ENCODE peak calls at places on chromosomes 11 and 22, in four cellular contexts. U is endothelial cell, E is astrocyte, S is heart left ventricle. G is an unnamed sample.

GRCh38 chr11:27926469-27926868 is 181.5 kb downstream of the KIF18A start:
- DNase-seq in U (no peak), E (no peak), S (no peak), G (no peak)

GRCh38 chr22:49540571-49541450 is 286.9 kb downstream of the BRD1 start:
- DNase-seq in U (no peak), E (no peak), S (no peak), G (no peak)

GRCh38 chr11:48193876-48194275 is 22.7 kb upstream of the OR4B1 start:
- DNase-seq in U (no peak), E (peak; percentile 74), S (no peak), G (no peak)

GRCh38 chr11:68506908-68507307 is 46.4 kb downstream of the PPP6R3 start:
- DNase-seq in U (no peak), E (no peak), S (no peak), G (no peak)

GRCh38 chr11:60634151-60634550 is 65.3 kb upstream of the MS4A8 start:
- DNase-seq in U (peak; percentile 27), E (no peak), S (no peak), G (no peak)

GRCh38 chr11:44946268-44946667 is 4.4 kb downstream of the TP53I11 start:
- DNase-seq in U (no peak), E (no peak), S (peak; percentile 87), G (no peak)

GRCh38 chr11:68659158-68659921 is 25.0 kb upstream of the GAL start:
- DNase-seq in U (no peak), E (peak; percentile 94), S (peak; percentile 88), G (no peak)

GRCh38 chr11:85182437-85183109 is 444.6 kb downstream of the DLG2 start:
- DNase-seq in U (peak; percentile 27), E (peak; percentile 68), S (no peak), G (no peak)

GRCh38 chr11:120142072-120142423 is 4.1 kb upstream of the TRIM29 start:
- DNase-seq in U (no peak), E (no peak), S (no peak), G (no peak)

GRCh38 chr11:114172871-114173444 is 113.4 kb downstream of the ZBTB16 start:
- DNase-seq in U (no peak), E (no peak), S (peak; percentile 83), G (no peak)

GRCh38 chr11:81497202-81497804 is 1236.4 kb downstream of the FAM181B start:
- DNase-seq in U (peak; percentile 22), E (no peak), S (no peak), G (no peak)

GRCh38 chr11:13495929-13496328 is at the start of gene PTH:
- DNase-seq in U (no peak), E (no peak), S (no peak), G (no peak)

GRCh38 chr11:11220786-11221185 is 132.3 kb downstream of the CSNK2A3 start:
- DNase-seq in U (no peak), E (no peak), S (no peak), G (no peak)

GRCh38 chr22:48710410-48710809 is 1117.3 kb downstream of the BRD1 start:
- DNase-seq in U (no peak), E (no peak), S (no peak), G (no peak)

GRCh38 chr11:125431481-125431880 is 64.6 kb downstream of the FEZ1 start:
- DNase-seq in U (no peak), E (no peak), S (no peak), G (no peak)

GRCh38 chr11:69567951-69568808 is 72.8 kb upstream of the CCND1 start:
- DNase-seq in U (no peak), E (peak; percentile 3), S (no peak), G (no peak)

GRCh38 chr11:79076526-79077115 is 364.2 kb downstream of the TENM4 start:
- DNase-seq in U (peak; percentile 47), E (no peak), S (peak; percentile 39), G (no peak)

GRCh38 chr11:24697722-24698121 is 200.9 kb downstream of the LUZP2 start:
- DNase-seq in U (no peak), E (peak; percentile 90), S (no peak), G (no peak)

GRCh38 chr22:36356708-36357694 is 30.8 kb downstream of the MYH9 start:
- DNase-seq in U (no peak), E (no peak), S (peak; percentile 54), G (no peak)

GRCh38 chr11:36073411-36074203 is 129.7 kb downstream of the LDLRAD3 start:
- DNase-seq in U (no peak), E (peak; percentile 42), S (peak; percentile 43), G (no peak)

GRCh38 chr11:132471491-132471890 is 1060.8 kb downstream of the OPCML start:
- DNase-seq in U (no peak), E (peak; percentile 44), S (no peak), G (no peak)

GRCh38 chr22:32050678-32051515 is 7.8 kb downstream of the SLC5A1 start:
- DNase-seq in U (no peak), E (peak; percentile 88), S (peak; percentile 50), G (no peak)

GRCh38 chr11:61827573-61828378 is at the start of gene FADS2:
- DNase-seq in U (peak; percentile 93), E (peak; percentile 94), S (peak; percentile 94), G (peak; percentile 73)

GRCh38 chr11:69918938-69919650 is 99.9 kb upstream of the FGF3 start:
- DNase-seq in U (peak; percentile 91), E (peak; percentile 13), S (peak; percentile 79), G (no peak)

GRCh38 chr11:64120951-64121569 is 44.9 kb downstream of the MACROD1 start:
- DNase-seq in U (no peak), E (peak; percentile 25), S (peak; percentile 67), G (no peak)

GRCh38 chr11:130144129-130144528 is 15.5 kb upstream of the ST14 start:
- DNase-seq in U (no peak), E (no peak), S (no peak), G (no peak)

GRCh38 chr11:130145328-130145812 is 14.2 kb upstream of the ST14 start:
- DNase-seq in U (no peak), E (no peak), S (no peak), G (no peak)

GRCh38 chr11:130146797-130147196 is 12.8 kb upstream of the ST14 start:
- DNase-seq in U (no peak), E (no peak), S (no peak), G (no peak)

GRCh38 chr11:130144721-130145327 is 14.8 kb upstream of the ST14 start:
- DNase-seq in U (no peak), E (no peak), S (no peak), G (no peak)

GRCh38 chr11:130145975-130146776 is 13.4 kb upstream of the ST14 start:
- DNase-seq in U (peak; percentile 34), E (no peak), S (peak; percentile 58), G (no peak)
- TF ChIP-seq CTCF in U (no peak), E (no peak), S (no peak), G (no peak)

DNA sequence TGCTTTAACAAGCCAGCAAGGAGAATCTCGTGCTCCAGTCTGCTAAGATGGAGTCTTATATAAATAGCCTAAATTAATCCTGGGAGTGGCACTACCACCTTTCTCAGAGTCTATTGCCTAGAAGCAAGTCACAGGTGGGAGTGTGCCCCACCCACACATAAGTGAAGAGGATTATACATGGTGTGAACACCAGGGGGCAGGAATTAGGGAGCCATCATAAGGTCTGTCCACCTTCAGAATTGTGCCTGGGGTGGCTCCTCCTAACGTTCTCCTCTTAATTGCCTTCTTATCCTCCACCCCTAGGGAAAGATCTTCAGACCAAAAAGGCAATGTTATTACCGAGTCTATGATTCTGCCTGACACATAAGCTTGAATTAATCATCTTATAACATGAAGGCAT is 276.8 kb upstream of the SESN3 start:
- DNase-seq in U (no peak), E (no peak), S (no peak), G (no peak)
- TF ChIP-seq CTCF in U (no peak), E (no peak), S (no peak), G (no peak)

GRCh38 chr11:34840736-34841386 is 75.3 kb downstream of the APIP start:
- DNase-seq in U (no peak), E (no peak), S (no peak), G (no peak)

GRCh38 chr11:34846467-34846866 is 69.7 kb downstream of the APIP start:
- DNase-seq in U (no peak), E (no peak), S (no peak), G (no peak)

GRCh38 chr11:34850339-34850738 is 65.8 kb downstream of the APIP start:
- DNase-seq in U (no peak), E (no peak), S (no peak), G (no peak)

GRCh38 chr11:34839969-34840368 is 76.2 kb downstream of the APIP start:
- DNase-seq in U (no peak), E (no peak), S (no peak), G (no peak)

GRCh38 chr11:34844466-34845112 is 71.6 kb downstream of the APIP start:
- DNase-seq in U (no peak), E (no peak), S (no peak), G (no peak)
- TF ChIP-seq CTCF in U (no peak), E (no peak), S (no peak), G (no peak)

DNA sequence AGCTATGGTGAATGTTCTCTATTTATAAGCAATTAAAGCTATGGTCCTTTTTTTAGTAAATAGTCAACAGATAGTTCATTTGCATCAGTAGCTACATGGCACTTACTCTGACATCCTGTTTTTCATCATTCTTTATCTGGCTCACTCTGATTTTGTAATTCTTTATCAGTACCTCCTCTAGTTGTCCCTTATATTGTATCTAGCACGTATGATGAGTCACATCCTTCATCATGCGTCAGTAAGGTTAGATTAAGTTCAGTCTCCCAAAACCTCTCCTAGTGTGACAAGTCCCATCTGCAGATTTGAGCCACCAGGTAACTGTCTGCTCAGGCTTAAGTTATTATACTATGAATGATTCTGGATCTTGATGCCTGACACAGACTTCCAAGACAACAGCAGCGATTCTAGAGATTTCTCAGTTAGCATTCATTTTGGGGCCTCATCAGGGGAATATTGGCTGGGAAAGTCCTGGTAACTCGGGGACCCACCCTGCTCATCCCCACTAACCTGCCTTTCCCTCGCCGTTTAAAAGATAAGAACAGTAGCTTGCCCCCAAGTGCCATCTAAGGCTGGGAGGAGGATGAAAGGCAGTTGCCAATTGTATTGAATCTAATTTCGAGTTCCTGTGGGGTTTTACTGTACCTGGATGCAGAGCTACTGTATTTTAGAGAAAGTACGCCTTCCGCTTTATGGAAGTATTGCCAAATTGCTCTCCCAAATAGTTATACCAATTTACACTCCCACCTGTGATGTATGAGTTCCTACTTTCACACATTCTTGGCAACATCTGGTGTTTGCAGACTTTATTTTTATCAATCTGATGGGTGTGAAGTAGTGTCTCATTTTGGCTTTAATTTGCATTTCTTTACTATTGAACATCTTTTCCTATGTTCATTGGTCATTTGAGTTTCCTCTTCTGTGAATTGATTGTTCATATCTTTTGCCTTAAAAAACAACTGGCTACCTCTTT is 55.9 kb downstream of the ZC3H12C start:
- DNase-seq in U (no peak), E (peak; percentile 87), S (no peak), G (no peak)
- TF ChIP-seq CTCF in U (no peak), E (no peak), S (no peak), G (no peak)

DNA sequence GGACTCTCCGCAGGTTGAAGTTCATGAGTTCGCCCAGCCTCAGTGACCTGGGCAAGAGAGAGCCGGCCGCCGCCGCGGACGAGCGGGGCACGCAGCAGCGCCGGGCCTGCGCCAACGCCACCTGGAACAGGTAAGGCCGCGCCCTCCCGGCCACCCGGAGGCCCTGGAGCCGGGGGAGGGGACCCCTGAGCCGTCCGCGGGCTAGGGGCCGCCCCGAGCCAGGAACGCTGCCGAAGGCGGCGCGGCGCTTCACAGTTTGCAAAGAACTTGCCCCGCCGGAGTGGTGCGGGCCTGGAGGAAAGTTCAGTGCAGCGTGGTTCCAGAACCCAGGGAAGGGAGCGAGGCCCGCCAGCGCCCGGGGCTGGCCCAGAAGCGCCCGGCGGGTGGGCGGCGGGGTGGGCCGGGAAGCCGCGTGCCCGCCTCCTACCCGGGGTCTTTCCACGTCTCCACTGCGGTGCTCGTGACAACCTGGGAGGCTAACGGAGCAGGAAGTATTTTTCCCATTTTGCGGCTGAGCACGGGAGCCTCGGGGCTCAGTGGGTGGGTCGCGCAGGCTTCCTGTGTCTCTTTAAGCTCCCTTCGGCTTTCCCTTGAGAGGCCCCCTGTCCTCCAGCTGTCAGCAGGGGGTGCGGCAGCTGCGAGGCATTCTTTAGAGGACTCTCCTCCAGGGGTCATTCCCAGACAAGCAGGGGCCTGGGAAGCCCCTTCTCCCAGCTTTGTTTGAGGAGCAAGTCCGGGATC is 645 bp downstream of the PRR5 start:
- DNase-seq in U (peak; percentile 37), E (peak; percentile 30), S (no peak), G (no peak)
- TF ChIP-seq CTCF in U (no peak), E (no peak), S (no peak), G (no peak)